ENCODE peak calls at places on chromosome 2, in ten cellular contexts. V, W, C, X, U, F, Q, H, Y and O are unnamed samples.

GRCh38 chr2:237568121-237568660 is 1.8 kb downstream of the PRLH start:
- DNase-seq in Q (peak; percentile 57), C (no peak), U (no peak), H (no peak), V (no peak), X (no peak), W (no peak), Y (no peak), F (no peak), O (no peak)

GRCh38 chr2:173051463-173051862 is 24.2 kb upstream of the MAP3K20 start:
- DNase-seq in Y (no peak), V (no peak), H (no peak), C (no peak), W (no peak), U (no peak), X (no peak), Q (no peak), F (no peak), O (no peak)

GRCh38 chr2:38215511-38215910 is 139.6 kb upstream of the CYP1B1 start:
- DNase-seq in V (no peak), U (no peak), C (no peak), F (no peak), W (no peak), Y (no peak), H (no peak), X (no peak), Q (no peak), O (no peak)

GRCh38 chr2:2758793-2759367 is 427.8 kb upstream of the MYT1L start:
- DNase-seq in H (no peak), Y (no peak), V (no peak), C (no peak), U (no peak), W (no peak), F (no peak), X (no peak), Q (no peak), O (no peak)

GRCh38 chr2:10225291-10226031 is 77.2 kb upstream of the HPCAL1 start:
- DNase-seq in V (peak; percentile 34), Y (no peak), U (no peak), C (no peak), W (no peak), H (peak; percentile 7), Q (peak; percentile 47), X (no peak), F (peak; percentile 47), O (no peak)

GRCh38 chr2:42124051-42124813 is 44.9 kb upstream of the EML4 start:
- DNase-seq in C (no peak), X (no peak), F (no peak), U (no peak), V (no peak), Q (no peak), W (no peak), Y (no peak), H (no peak), O (no peak)

GRCh38 chr2:46915811-46916630 is 415 bp upstream of the MCFD2 start:
- DNase-seq in H (peak; percentile 91), C (peak; percentile 79), Y (peak; percentile 88), F (peak; percentile 93), X (peak; percentile 88), Q (peak; percentile 97), U (peak; percentile 89), W (peak; percentile 98), V (peak; percentile 95), O (peak; percentile 95)

GRCh38 chr2:16537347-16537746 is 128.3 kb downstream of the CYRIA start:
- DNase-seq in F (no peak), V (no peak), Q (no peak), Y (no peak), U (no peak), X (no peak), W (no peak), C (no peak), H (no peak), O (no peak)

GRCh38 chr2:189208254-189208653 is 28.7 kb upstream of the COL5A2 start:
- DNase-seq in F (no peak), V (no peak), W (no peak), Q (no peak), C (no peak), U (no peak), Y (no peak), H (no peak), X (no peak), O (no peak)

GRCh38 chr2:240423788-240424191 is 11.7 kb upstream of the GPC1 start:
- DNase-seq in Y (no peak), W (no peak), Q (peak; percentile 53), C (no peak), F (peak; percentile 56), U (no peak), X (no peak), H (peak; percentile 5), V (peak; percentile 9), O (no peak)

GRCh38 chr2:240523451-240524281 is 34.1 kb downstream of the ANKMY1 start:
- DNase-seq in C (no peak), V (no peak), F (peak; percentile 49), U (no peak), H (no peak), Y (peak; percentile 13), Q (no peak), W (no peak), X (no peak), O (peak; percentile 69)

GRCh38 chr2:239939736-239940483 is 85.2 kb downstream of the NDUFA10 start:
- DNase-seq in Q (peak; percentile 50), C (no peak), Y (no peak), W (no peak), H (no peak), V (peak; percentile 15), U (no peak), X (no peak), F (peak; percentile 14), O (no peak)

DNA sequence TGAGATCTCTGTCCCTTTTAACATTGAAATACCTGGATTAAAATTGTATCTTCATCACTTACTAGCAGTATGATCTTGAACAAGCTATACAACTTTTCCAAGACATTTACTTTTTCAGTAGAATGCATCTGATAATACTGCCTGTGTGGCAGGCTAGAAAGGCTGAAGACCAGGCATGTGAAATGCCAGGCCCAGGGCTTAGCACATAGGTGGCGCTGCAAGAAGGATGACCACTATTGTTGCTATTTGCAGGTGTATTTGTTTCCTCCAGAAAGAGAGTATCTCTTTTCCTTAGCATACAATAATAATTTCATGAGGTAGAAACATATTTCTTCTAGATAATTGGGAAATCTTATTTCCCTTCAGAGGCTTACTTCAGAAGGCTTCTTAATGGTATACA is 331.3 kb downstream of the THSD7B start:
- DNase-seq in W (no peak), H (no peak), X (no peak), V (no peak), C (no peak), F (no peak), U (no peak), Q (no peak), Y (no peak), O (no peak)
- TF ChIP-seq CTCF in W (no peak), H (no peak), X (no peak), V (no peak), C (no peak), F (no peak), U (no peak), Q (no peak), Y (peak; percentile 53), O (no peak)

DNA sequence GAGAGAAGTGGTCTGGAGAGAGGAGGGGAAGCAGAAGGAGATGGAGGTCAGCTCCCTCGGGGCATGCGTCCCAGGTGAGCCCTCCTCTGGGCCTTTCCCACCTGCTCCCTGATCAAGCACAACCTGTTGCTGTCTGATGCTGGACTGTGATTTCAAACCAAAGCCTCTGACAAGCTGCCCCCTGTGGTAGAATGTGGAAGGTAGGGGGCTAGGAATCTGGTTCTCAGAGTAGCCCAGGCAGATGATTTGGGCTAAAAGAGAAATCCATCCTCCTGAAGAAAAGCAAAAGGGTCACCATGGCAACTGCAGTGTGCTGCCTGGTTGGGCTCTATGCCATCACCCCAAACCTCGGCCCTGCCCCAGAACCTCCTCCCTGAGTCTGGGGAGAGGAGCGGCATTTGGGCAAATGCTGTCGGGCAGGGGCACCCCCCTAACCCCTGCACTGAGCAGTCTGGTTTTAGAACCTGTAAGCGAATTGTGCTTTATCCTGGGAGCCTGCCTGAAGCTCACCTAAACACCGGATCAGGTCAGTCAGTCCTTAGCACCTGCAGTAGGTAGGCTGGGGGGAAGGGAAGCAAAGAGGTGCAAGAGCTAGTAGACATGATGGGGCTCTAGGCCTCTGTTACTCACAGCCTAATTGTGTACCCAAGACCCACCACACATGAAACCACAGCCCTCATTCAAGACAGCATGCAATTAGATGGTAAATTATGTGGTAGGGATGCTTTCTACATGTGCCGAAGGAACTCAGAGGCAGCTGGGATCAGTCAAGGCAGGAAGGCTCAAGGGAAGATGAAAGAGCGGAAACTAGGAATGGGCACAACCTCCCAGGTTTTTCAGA is 83.6 kb downstream of the DNMT3A start:
- DNase-seq in H (no peak), C (no peak), U (no peak), W (no peak), Y (no peak), F (no peak), Q (no peak), X (no peak), V (no peak), O (no peak)
- H3K4me1 ChIP-seq in H (peaks cover 5% of the 10 kb centered on the region), C (no peaks in the 10 kb centered on the region), U (peaks cover 14% of the 10 kb centered on the region), W (peaks cover 14% of the 10 kb centered on the region), Y (peaks cover 48% of the 10 kb centered on the region), F (peaks cover 2% of the 10 kb centered on the region), Q (no peaks in the 10 kb centered on the region), X (no peaks in the 10 kb centered on the region), V (peaks cover 37% of the 10 kb centered on the region), O (peaks cover 6% of the 10 kb centered on the region)

DNA sequence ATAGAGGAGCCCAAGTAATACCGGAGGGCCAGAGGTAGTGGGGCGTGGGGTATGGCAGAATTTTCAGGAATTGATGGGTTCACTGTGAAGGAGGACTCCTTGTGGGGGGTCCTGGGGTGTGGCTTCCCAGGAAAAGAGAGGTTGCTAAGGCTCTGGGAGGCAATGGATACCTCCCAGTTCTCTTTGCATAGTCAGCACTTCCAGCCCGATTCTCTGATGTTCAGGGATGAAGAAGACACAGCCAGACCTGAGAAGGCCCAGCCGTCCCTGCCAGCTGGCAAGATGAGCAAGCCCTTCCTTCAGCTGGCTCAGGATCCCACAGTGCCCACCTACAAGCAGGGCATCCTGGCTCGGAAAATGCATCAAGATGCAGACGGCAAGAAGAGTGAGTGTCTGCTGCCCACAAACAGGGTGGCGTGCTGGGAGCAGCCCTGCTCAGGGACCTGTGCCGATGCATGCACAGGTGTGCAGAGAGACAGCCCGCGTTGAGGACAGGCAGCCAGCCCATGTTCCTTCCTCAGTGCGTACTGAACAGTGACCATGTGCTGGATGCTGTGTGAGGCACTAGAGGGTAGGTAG is 22.2 kb downstream of the PSD4 start:
- DNase-seq in U (no peak), Y (no peak), Q (no peak), C (no peak), V (no peak), W (no peak), X (no peak), F (no peak), H (no peak), O (no peak)
- TF ChIP-seq EP300 in U (no peak), Y (no peak), Q (no peak), C (no peak), V (no peak), W (no peak), X (no peak), F (no peak), H (no peak), O (no peak)

DNA sequence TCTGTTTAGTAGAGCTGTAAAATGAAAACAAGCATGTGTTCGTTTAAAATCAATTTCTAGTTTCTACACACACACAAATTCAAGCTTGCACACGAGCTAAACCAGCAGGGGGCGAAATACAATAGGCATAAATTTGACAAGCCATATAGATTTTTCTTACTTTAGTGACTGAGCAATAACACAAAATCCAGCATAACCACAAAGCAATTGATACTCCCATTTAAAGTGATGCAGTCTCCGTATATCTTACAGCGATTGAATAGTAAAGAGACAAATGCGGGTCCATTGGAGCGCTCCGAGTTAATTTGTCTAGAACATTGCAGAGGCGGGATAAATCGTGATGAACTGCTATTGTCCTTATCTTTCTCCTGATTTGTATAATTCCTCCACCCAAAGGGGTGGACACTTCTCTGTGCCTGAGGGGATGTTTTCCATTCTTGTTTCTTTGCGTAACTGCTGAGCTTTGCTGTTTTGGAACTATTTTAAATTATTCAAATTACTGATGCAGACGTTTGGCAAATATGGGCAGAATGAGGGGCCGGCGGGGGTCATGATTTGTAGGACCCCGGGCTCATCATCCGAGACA is 1.2 kb upstream of the AFTPH start:
- DNase-seq in F (no peak), Y (no peak), Q (no peak), X (peak; percentile 51), V (peak; percentile 69), C (peak; percentile 91), H (peak; percentile 35), U (peak; percentile 75), W (peak; percentile 34), O (peak; percentile 60)
- TF ChIP-seq CTCF in F (peak; percentile 75), Y (peak; percentile 20), Q (peak; percentile 72), X (peak; percentile 97), V (no peak), C (peak; percentile 82), H (peak; percentile 81), U (peak; percentile 85), W (peak; percentile 87), O (peak; percentile 86)